ENCODE peak calls at places on chromosome 7, in eight cellular contexts. Y is GM20000; N is uterus; Z is activated T-cell treated with anti-CD3 and anti-CD28 coated beads, Interleukin-2, amount 50 U/mL, for 72 hours; J is A549; Q is B cell; F is stimulated activated CD4-positive, alpha-beta T cell treated with anti-CD3 and anti-CD28 coated beads, TNF-alpha, amount 100 ng/mL, for 24 hours; M is Caki2. U is an unnamed sample.

GRCh38 chr7:66118603-66119002 is 4.0 kb downstream of the CRCP start:
- DNase-seq in Y (no peak), N (no peak), Z (no peak), J (no peak), Q (no peak), F (no peak), M (no peak), U (no peak)

GRCh38 chr7:87600130-87601124 is at the start of gene ABCB1:
- DNase-seq in Y (peak; percentile 70), N (peak; percentile 35), Z (peak; percentile 59), J (peak; percentile 4), Q (peak; percentile 56), F (peak; percentile 21), M (peak; percentile 71), U (peak; percentile 5)

GRCh38 chr7:16189026-16189715 is 232.2 kb downstream of the CRPPA start:
- DNase-seq in Y (no peak), N (no peak), Z (no peak), J (no peak), Q (no peak), F (no peak), M (no peak), U (no peak)

GRCh38 chr7:2993868-2994267 is 49.8 kb downstream of the CARD11 start:
- DNase-seq in Y (no peak), N (no peak), Z (no peak), J (no peak), Q (no peak), F (no peak), M (no peak), U (no peak)

GRCh38 chr7:132249591-132249971 is 326.7 kb downstream of the PLXNA4 start:
- DNase-seq in Y (peak; percentile 11), N (no peak), Z (no peak), J (peak; percentile 56), Q (no peak), F (no peak), M (no peak), U (peak; percentile 44)

GRCh38 chr7:17307969-17308648 is 9.7 kb downstream of the AHR start:
- DNase-seq in Y (no peak), N (no peak), Z (peak; percentile 4), J (no peak), Q (no peak), F (no peak), M (no peak), U (no peak)

GRCh38 chr7:81604075-81604807 is 165.6 kb downstream of the HGF start:
- DNase-seq in Y (no peak), N (no peak), Z (no peak), J (no peak), Q (no peak), F (no peak), M (peak; percentile 96), U (no peak)

GRCh38 chr7:47762746-47763062 is 180.8 kb upstream of the TNS3 start:
- DNase-seq in Y (no peak), N (no peak), Z (no peak), J (no peak), Q (no peak), F (no peak), M (no peak), U (no peak)

GRCh38 chr7:39504963-39505362 is 61.2 kb upstream of the YAE1 start:
- DNase-seq in Y (no peak), N (no peak), Z (no peak), J (no peak), Q (no peak), F (no peak), M (peak; percentile 80), U (no peak)

GRCh38 chr7:94908204-94909022 is 1.0 kb downstream of the PPP1R9A start:
- DNase-seq in Y (no peak), N (peak; percentile 26), Z (no peak), J (peak; percentile 57), Q (no peak), F (no peak), M (peak; percentile 70), U (peak; percentile 29)

GRCh38 chr7:27910341-27910740 is 170.4 kb downstream of the TAX1BP1 start:
- DNase-seq in Y (no peak), N (no peak), Z (no peak), J (no peak), Q (no peak), F (no peak), M (no peak), U (no peak)

GRCh38 chr7:26588511-26588910 is 275.9 kb downstream of the SKAP2 start:
- DNase-seq in Y (no peak), N (no peak), Z (no peak), J (no peak), Q (no peak), F (no peak), M (no peak), U (no peak)

U was measured in gastrocnemius medialis.